ENCODE peak calls at places on chromosome 22, in six cellular contexts. Q is stomach; B is NB4; H is OCI-LY7; M is fibroblast of the aortic adventitia; I is CD4-positive, alpha-beta T cell. O is an unnamed sample.

GRCh38 chr22:49076300-49077035 is 751.2 kb downstream of the BRD1 start:
- DNase-seq in Q (no peak), M (no peak), B (no peak), I (no peak), H (no peak), O (no peak)

GRCh38 chr22:27133951-27134664 is 476.7 kb downstream of the MIAT start:
- DNase-seq in I (no peak), M (peak), Q (peak), H (no peak), B (peak), O (peak)

GRCh38 chr22:30523646-30524489 is 18.4 kb upstream of the SEC14L4 start:
- DNase-seq in Q (no peak), H (no peak), M (no peak), I (no peak), B (peak), O (no peak)

GRCh38 chr22:31347251-31348008 is 1.3 kb upstream of the PATZ1 start:
- DNase-seq in B (peak), H (peak), M (peak), Q (peak), I (peak), O (peak)

GRCh38 chr22:16586991-16587390 is 5.6 kb downstream of the CCT8L2 start:
- DNase-seq in H (no peak), B (no peak), Q (no peak), I (no peak), M (no peak), O (no peak)

GRCh38 chr22:40042312-40042711 is 47.6 kb downstream of the FAM83F start:
- DNase-seq in B (no peak), Q (no peak), M (no peak), H (no peak), I (no peak), O (no peak)

GRCh38 chr22:25757686-25758085 is 15.7 kb downstream of the MYO18B start:
- DNase-seq in Q (no peak), H (no peak), I (no peak), B (no peak), M (no peak), O (no peak)

GRCh38 chr22:39622881-39623367 is 52.4 kb downstream of the CACNA1I start:
- DNase-seq in I (peak), H (no peak), Q (peak), B (peak), M (peak), O (peak)

GRCh38 chr22:49004484-49005399 is 822.9 kb downstream of the BRD1 start:
- DNase-seq in M (no peak), Q (peak), I (no peak), H (no peak), B (no peak), O (no peak)

GRCh38 chr22:26812731-26813130 is 155.3 kb downstream of the MIAT start:
- DNase-seq in B (no peak), I (no peak), M (no peak), H (no peak), Q (no peak), O (no peak)

GRCh38 chr22:40147388-40148176 is 30.1 kb upstream of the TNRC6B start:
- DNase-seq in Q (no peak), B (no peak), I (no peak), H (no peak), M (no peak), O (no peak)

GRCh38 chr22:30202531-30203006 is 44.0 kb downstream of the LIF start:
- DNase-seq in H (no peak), B (no peak), M (peak), Q (peak), I (no peak), O (no peak)

GRCh38 chr22:35842954-35843353 is 125.3 kb downstream of the APOL5 start:
- DNase-seq in M (peak), H (peak), I (no peak), Q (no peak), B (peak), O (peak)

GRCh38 chr22:17984114-17984513 is 40.2 kb downstream of the MICAL3 start:
- DNase-seq in Q (no peak), H (no peak), M (no peak), I (no peak), B (peak), O (no peak)

GRCh38 chr22:42310301-42310981 is 40.0 kb upstream of the TCF20 start:
- DNase-seq in M (no peak), B (no peak), Q (no peak), H (no peak), I (no peak), O (no peak)

GRCh38 chr22:42309865-42310264 is 39.4 kb upstream of the TCF20 start:
- DNase-seq in H (no peak), I (no peak), B (no peak), M (no peak), Q (no peak), O (no peak)

GRCh38 chr22:42305967-42306366 is 35.5 kb upstream of the TCF20 start:
- DNase-seq in Q (no peak), M (no peak), H (no peak), B (no peak), I (no peak), O (no peak)

GRCh38 chr22:42307806-42308563 is 37.5 kb upstream of the TCF20 start:
- DNase-seq in I (no peak), H (no peak), B (no peak), Q (no peak), M (no peak), O (no peak)

DNA sequence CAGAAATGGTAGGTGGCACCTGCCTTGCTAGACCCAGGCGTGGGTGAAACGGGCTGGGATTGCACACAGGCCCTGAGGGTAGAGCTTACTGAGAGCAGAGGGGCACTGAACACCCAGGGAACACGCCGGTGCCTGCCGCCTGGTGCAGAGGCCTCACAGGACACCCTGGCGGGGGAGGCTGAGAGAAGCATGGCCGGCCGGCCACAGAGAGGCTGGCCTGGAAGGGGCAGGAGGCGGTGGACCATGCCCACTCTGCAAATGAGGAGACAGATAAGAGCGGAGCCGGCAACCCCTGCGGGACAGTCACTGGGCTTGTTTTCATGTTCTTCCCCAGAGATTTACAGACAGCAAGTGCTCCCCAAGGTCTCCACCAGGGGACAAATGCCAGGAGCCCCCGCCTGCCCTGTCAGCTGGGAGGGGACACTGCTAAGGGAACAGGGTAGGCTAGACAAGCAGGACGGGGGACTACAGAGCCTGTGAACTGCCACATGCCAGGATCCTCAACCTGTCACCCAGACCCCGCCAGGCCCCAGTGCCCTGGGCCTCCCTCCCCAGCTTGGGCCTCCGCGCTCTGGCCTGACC is 38.5 kb upstream of the TCF20 start:
- DNase-seq in Q (no peak), H (no peak), I (no peak), B (no peak), M (no peak), O (no peak)
- TF ChIP-seq CTCF in Q (no peak), H (no peak), I (no peak), B (no peak), M (no peak), O (no peak)

GRCh38 chr22:50238755-50239154 is 6.1 kb downstream of the TUBGCP6 start:
- DNase-seq in Q (no peak), M (no peak), H (no peak), B (no peak), I (no peak), O (no peak)

GRCh38 chr22:50242406-50242949 is 2.3 kb downstream of the TUBGCP6 start:
- DNase-seq in H (no peak), M (peak), Q (no peak), I (no peak), B (no peak), O (no peak)

GRCh38 chr22:50232481-50233151 is 12.2 kb downstream of the TUBGCP6 start:
- DNase-seq in M (no peak), I (no peak), H (no peak), Q (no peak), B (no peak), O (no peak)

GRCh38 chr22:50233223-50233622 is 11.6 kb downstream of the TUBGCP6 start:
- DNase-seq in M (no peak), H (no peak), I (no peak), B (no peak), Q (no peak), O (no peak)

DNA sequence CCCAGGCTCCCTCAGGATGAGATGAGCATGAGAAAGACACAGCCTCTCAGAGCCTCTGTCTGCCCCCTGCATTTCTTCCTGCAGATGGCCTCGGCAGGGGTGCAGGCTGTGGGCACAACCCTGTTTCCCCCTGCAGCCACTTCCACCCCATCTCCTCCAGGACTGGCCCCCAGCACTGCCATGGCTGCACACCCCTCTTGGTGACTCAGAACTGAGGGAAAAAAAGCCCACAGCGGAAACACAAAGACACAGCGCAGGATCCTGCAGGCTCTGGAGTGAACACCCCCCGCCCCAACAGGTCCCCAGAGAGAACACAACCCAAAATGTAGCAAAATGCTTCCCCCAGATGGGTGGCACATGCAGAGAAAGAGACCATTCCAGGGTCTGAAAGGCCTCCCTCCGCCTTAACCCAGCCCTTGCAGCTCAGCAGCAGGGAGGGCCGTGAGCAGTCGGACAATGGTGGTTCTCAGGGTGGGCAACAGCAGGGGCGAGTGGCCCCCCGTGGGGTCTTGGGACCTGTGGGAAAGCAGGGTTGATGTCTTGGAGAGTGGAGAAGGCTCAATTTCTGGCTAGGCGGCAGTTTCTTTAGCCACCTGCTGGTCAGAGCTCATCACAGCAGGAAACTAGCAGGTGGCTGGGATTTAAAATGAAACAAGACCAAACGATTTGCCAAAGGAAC is 8.0 kb downstream of the TUBGCP6 start:
- DNase-seq in I (no peak), H (peak), B (peak), M (peak), Q (no peak), O (no peak)
- TF ChIP-seq CTCF in I (no peak), H (peak), B (peak), M (peak), Q (peak), O (peak)

GRCh38 chr22:46549565-46549840 is 12.1 kb upstream of the CELSR1 start:
- DNase-seq in H (no peak), M (no peak), Q (no peak), B (no peak), I (no peak), O (no peak)
- TF ChIP-seq CTCF in H (no peak), M (no peak), Q (no peak), B (no peak), I (no peak), O (no peak)

GRCh38 chr22:37547249-37547741 is 13.0 kb upstream of the CDC42EP1 start:
- DNase-seq in I (no peak), Q (no peak), H (no peak), M (peak), B (no peak), O (no peak)

GRCh38 chr22:37549704-37550059 is 10.6 kb upstream of the CDC42EP1 start:
- DNase-seq in H (no peak), M (peak), B (no peak), Q (peak), I (no peak), O (no peak)

GRCh38 chr22:37545703-37546435 is 14.4 kb upstream of the CDC42EP1 start:
- DNase-seq in H (no peak), Q (peak), I (no peak), M (peak), B (no peak), O (no peak)

GRCh38 chr22:37544955-37545702 is 15.2 kb upstream of the CDC42EP1 start:
- DNase-seq in Q (peak), M (peak), H (peak), B (peak), I (peak), O (peak)

DNA sequence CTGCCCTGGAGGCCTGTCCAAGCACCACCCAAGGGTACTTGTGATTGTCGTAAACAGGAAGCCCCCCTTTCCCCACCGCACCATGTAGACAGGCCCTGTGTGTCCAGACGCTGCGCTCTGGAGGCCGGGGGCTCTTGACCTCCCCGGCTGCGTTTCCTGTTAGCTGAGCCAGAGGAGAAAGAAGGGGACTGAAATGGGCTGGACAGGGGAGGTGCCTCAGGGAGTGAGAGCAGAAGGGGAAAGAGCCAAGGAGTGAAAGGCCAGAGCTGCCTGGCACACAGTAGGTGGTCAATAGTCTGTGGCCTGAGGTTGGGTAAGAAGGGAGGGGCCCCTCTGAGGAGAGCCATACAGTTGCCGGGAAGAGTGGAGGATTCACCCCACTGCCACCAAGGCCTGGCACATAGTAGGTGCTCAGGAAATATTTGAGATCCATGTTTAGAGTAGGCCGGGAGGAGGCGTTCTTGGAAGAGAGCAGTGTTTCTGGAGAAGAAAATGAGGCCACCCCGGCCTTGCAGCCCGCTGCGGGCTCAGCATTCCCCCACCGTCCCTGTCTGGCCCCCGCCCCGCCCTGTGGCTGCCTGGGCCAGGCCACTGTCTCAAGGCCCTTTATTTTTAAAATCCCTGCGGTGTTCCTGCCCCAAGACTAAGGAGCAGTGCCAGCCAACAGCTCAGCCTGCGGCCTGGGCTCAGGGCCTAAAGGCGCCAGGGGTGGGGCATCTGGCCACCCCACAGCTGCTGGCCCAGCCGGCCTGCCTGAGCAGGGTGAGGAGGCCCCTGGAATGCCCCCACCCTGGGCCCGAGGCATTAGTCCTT is 13.6 kb upstream of the CDC42EP1 start:
- DNase-seq in I (no peak), Q (peak), H (no peak), B (no peak), M (peak), O (no peak)
- TF ChIP-seq CTCF in I (no peak), Q (no peak), H (no peak), B (no peak), M (peak), O (no peak)

GRCh38 chr22:37121887-37122591 is 12.5 kb upstream of the TMPRSS6 start:
- DNase-seq in M (peak), Q (peak), I (peak), B (no peak), H (peak), O (peak)
- TF ChIP-seq CTCF in M (no peak), Q (no peak), I (peak), B (no peak), H (no peak), O (no peak)

GRCh38 chr22:45340323-45340722 is 30.6 kb downstream of the FAM118A start:
- DNase-seq in M (no peak), B (no peak), Q (no peak), H (no peak), I (no peak), O (no peak)

GRCh38 chr22:45343143-45343542 is 33.4 kb downstream of the FAM118A start:
- DNase-seq in H (no peak), M (no peak), Q (no peak), I (no peak), B (no peak), O (no peak)

GRCh38 chr22:45341503-45341902 is 31.8 kb downstream of the FAM118A start:
- DNase-seq in M (no peak), H (no peak), B (no peak), Q (no peak), I (no peak), O (peak)

GRCh38 chr22:45338795-45339194 is 29.1 kb downstream of the FAM118A start:
- DNase-seq in B (no peak), H (no peak), M (no peak), Q (no peak), I (no peak), O (no peak)

GRCh38 chr22:45344339-45344738 is 34.6 kb downstream of the FAM118A start:
- DNase-seq in Q (no peak), H (no peak), B (no peak), M (peak), I (no peak), O (no peak)
- TF ChIP-seq CTCF in Q (no peak), H (no peak), B (no peak), M (peak), I (no peak), O (no peak)

GRCh38 chr22:41902932-41903421 is 11.9 kb downstream of the SHISA8 start:
- DNase-seq in B (no peak), I (no peak), Q (peak), H (no peak), M (no peak), O (no peak)

GRCh38 chr22:41907436-41908401 is 7.2 kb downstream of the SHISA8 start:
- DNase-seq in B (peak), Q (no peak), H (no peak), I (no peak), M (no peak), O (no peak)

GRCh38 chr22:41904450-41905410 is 10.1 kb downstream of the SHISA8 start:
- DNase-seq in Q (no peak), B (no peak), M (no peak), H (no peak), I (no peak), O (no peak)

GRCh38 chr22:41906822-41907221 is 8.1 kb downstream of the SHISA8 start:
- DNase-seq in Q (no peak), M (no peak), H (no peak), I (no peak), B (no peak), O (no peak)

DNA sequence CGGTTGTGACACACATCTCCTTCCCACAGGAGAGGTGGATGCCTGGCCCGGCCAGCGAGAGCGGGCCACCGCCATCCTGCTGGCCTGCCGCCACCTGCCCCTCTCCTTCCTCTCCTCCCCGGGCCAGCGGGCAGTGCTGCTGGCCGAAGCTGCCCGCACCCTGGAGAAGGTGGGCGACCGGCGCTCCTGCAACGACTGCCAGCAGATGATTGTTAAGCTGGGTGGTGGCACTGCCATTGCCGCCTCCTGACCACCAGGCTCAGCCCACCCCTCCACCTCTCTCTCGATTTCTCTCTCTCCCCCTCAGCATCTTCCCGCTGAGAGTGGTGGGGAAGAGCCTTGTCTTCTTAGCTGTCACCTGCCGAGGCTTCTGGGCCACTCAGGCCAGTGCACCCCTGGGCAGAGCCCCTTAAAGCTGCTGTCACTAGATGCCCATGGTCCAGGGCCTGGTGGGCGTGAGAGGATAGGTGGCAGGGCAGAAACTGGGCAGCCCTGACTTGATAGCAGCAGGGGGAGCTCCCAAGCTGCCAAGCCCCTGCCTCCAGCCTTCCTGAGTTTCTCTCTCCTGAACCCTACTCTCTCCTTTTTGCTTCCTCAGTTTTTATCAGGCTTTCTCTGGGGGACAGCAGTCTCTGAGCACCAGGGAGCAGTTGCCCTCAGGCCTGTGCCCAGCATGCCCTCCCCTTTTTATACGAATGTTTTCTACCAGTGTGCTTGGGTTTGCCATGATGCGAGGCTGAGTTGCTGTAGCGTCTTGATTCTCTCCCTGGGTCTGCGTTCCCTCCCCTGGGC is 9.3 kb downstream of the SHISA8 start:
- DNase-seq in I (no peak), Q (no peak), M (no peak), H (no peak), B (no peak), O (no peak)
- TF ChIP-seq CTCF in I (no peak), Q (no peak), M (no peak), H (no peak), B (no peak), O (no peak)

DNA sequence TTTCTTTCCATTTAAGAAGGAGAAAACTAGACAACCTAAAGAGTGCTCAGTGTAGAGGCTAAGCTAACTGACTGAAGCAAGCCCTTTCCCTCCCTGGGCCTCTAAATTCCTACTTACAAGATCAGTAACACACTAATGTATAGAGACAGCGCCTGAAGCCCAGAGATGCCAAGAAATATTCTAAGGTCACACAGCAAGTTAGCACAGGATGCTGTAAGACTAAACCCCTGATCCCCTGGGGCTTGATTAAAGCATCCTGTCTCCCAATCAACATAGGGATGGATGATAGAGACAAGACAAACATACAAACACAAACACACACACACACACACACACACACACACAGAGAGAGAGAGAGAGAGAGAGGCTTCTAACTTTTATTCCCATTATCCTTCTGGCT is 5.6 kb downstream of the LARGE1 start:
- DNase-seq in H (no peak), Q (no peak), I (no peak), M (no peak), B (no peak), O (no peak)
- TF ChIP-seq CTCF in H (no peak), Q (no peak), I (no peak), M (no peak), B (no peak), O (no peak)

GRCh38 chr22:38494939-38495338 is 11.2 kb downstream of the DDX17 start:
- DNase-seq in B (no peak), I (no peak), H (no peak), Q (no peak), M (no peak), O (no peak)
- TF ChIP-seq CTCF in B (no peak), I (no peak), H (no peak), Q (no peak), M (peak), O (no peak)

GRCh38 chr22:28951969-28952521 is 68.7 kb downstream of the ZNRF3 start:
- DNase-seq in H (no peak), I (no peak), B (no peak), M (peak), Q (no peak), O (no peak)
- TF ChIP-seq CTCF in H (no peak), I (no peak), B (no peak), M (peak), Q (no peak), O (no peak)

O was measured in activated CD8-positive, alpha-beta T cell treated with anti-CD3 and anti-CD28 coated beads for 36 hours.